ENCODE peak calls at places on chromosomes 6 and 20, in eight cellular contexts. One of them, this sample, is unnamed.

GRCh38 chr6:111658445-111659154 is 52.9 kb upstream of the TRAF3IP2 start:
- DNase-seq in kidney tubule cell: peak; percentile 65
- DNase-seq in endothelial cell: no peak
- DNase-seq in HFFc6: peak; percentile 35
- DNase-seq in NCI-H1092 treated with DMSO at 0.1 percent for 48 hours: no peak
- DNase-seq in glutamatergic neuron: no peak
- DNase-seq in right lobe of liver: no peak
- DNase-seq in Peyer's patch: no peak
- DNase-seq in this sample: no peak

GRCh38 chr6:74568851-74569250 is 637.0 kb downstream of the COL12A1 start:
- DNase-seq in right lobe of liver: no peak
- DNase-seq in glutamatergic neuron: no peak
- DNase-seq in kidney tubule cell: no peak
- DNase-seq in NCI-H1092 treated with DMSO at 0.1 percent for 48 hours: no peak
- DNase-seq in HFFc6: no peak
- DNase-seq in Peyer's patch: no peak
- DNase-seq in endothelial cell: no peak
- DNase-seq in this sample: no peak

GRCh38 chr6:75656479-75656878 is 54.8 kb downstream of the SENP6 start:
- DNase-seq in HFFc6: no peak
- DNase-seq in kidney tubule cell: no peak
- DNase-seq in Peyer's patch: no peak
- DNase-seq in NCI-H1092 treated with DMSO at 0.1 percent for 48 hours: no peak
- DNase-seq in endothelial cell: no peak
- DNase-seq in right lobe of liver: no peak
- DNase-seq in glutamatergic neuron: no peak
- DNase-seq in this sample: no peak

GRCh38 chr6:3733321-3733925 is 18.1 kb downstream of the PXDC1 start:
- DNase-seq in glutamatergic neuron: no peak
- DNase-seq in HFFc6: no peak
- DNase-seq in NCI-H1092 treated with DMSO at 0.1 percent for 48 hours: no peak
- DNase-seq in kidney tubule cell: no peak
- DNase-seq in Peyer's patch: no peak
- DNase-seq in right lobe of liver: peak; percentile 53
- DNase-seq in endothelial cell: no peak
- DNase-seq in this sample: no peak

GRCh38 chr6:20213271-20213798 is 1.1 kb upstream of the MBOAT1 start:
- DNase-seq in kidney tubule cell: peak; percentile 3
- DNase-seq in Peyer's patch: no peak
- DNase-seq in NCI-H1092 treated with DMSO at 0.1 percent for 48 hours: no peak
- DNase-seq in glutamatergic neuron: no peak
- DNase-seq in endothelial cell: no peak
- DNase-seq in HFFc6: no peak
- DNase-seq in right lobe of liver: no peak
- DNase-seq in this sample: no peak

GRCh38 chr6:133741375-133741861 is 147.5 kb upstream of the TCF21 start:
- DNase-seq in endothelial cell: no peak
- DNase-seq in Peyer's patch: no peak
- DNase-seq in HFFc6: no peak
- DNase-seq in right lobe of liver: no peak
- DNase-seq in glutamatergic neuron: peak; percentile 56
- DNase-seq in kidney tubule cell: peak; percentile 35
- DNase-seq in NCI-H1092 treated with DMSO at 0.1 percent for 48 hours: peak; percentile 0
- DNase-seq in this sample: no peak

GRCh38 chr6:117008618-117009017 is 131.6 kb downstream of the RFX6 start:
- DNase-seq in HFFc6: no peak
- DNase-seq in right lobe of liver: no peak
- DNase-seq in Peyer's patch: no peak
- DNase-seq in NCI-H1092 treated with DMSO at 0.1 percent for 48 hours: no peak
- DNase-seq in kidney tubule cell: no peak
- DNase-seq in endothelial cell: no peak
- DNase-seq in glutamatergic neuron: no peak
- DNase-seq in this sample: no peak

GRCh38 chr6:4413073-4413472 is 277.7 kb upstream of the ECI2 start:
- DNase-seq in HFFc6: peak; percentile 75
- DNase-seq in kidney tubule cell: no peak
- DNase-seq in NCI-H1092 treated with DMSO at 0.1 percent for 48 hours: no peak
- DNase-seq in glutamatergic neuron: no peak
- DNase-seq in Peyer's patch: no peak
- DNase-seq in right lobe of liver: no peak
- DNase-seq in endothelial cell: no peak
- DNase-seq in this sample: no peak

GRCh38 chr20:63847374-63848002 is 13.8 kb upstream of the ABHD16B start:
- DNase-seq in right lobe of liver: no peak
- DNase-seq in endothelial cell: peak; percentile 55
- DNase-seq in HFFc6: no peak
- DNase-seq in kidney tubule cell: no peak
- DNase-seq in glutamatergic neuron: peak; percentile 87
- DNase-seq in NCI-H1092 treated with DMSO at 0.1 percent for 48 hours: no peak
- DNase-seq in Peyer's patch: no peak
- DNase-seq in this sample: no peak

GRCh38 chr6:89214197-89214596 is 3.0 kb downstream of the GABRR1 start:
- DNase-seq in glutamatergic neuron: no peak
- DNase-seq in NCI-H1092 treated with DMSO at 0.1 percent for 48 hours: no peak
- DNase-seq in HFFc6: no peak
- DNase-seq in kidney tubule cell: no peak
- DNase-seq in right lobe of liver: no peak
- DNase-seq in endothelial cell: no peak
- DNase-seq in Peyer's patch: no peak
- DNase-seq in this sample: no peak

GRCh38 chr6:24322924-24323323 is 34.9 kb downstream of the DCDC2 start:
- DNase-seq in kidney tubule cell: no peak
- DNase-seq in NCI-H1092 treated with DMSO at 0.1 percent for 48 hours: no peak
- DNase-seq in Peyer's patch: no peak
- DNase-seq in endothelial cell: no peak
- DNase-seq in HFFc6: no peak
- DNase-seq in glutamatergic neuron: no peak
- DNase-seq in right lobe of liver: no peak
- DNase-seq in this sample: no peak

GRCh38 chr6:169642455-169642854 is 59.4 kb downstream of the WDR27 start:
- DNase-seq in kidney tubule cell: no peak
- DNase-seq in NCI-H1092 treated with DMSO at 0.1 percent for 48 hours: no peak
- DNase-seq in Peyer's patch: no peak
- DNase-seq in endothelial cell: no peak
- DNase-seq in glutamatergic neuron: no peak
- DNase-seq in right lobe of liver: no peak
- DNase-seq in HFFc6: no peak
- DNase-seq in this sample: no peak

GRCh38 chr6:132961122-132961521 is 146.8 kb downstream of the RPS12 start:
- DNase-seq in kidney tubule cell: peak; percentile 54
- DNase-seq in Peyer's patch: no peak
- DNase-seq in HFFc6: peak; percentile 30
- DNase-seq in endothelial cell: no peak
- DNase-seq in right lobe of liver: no peak
- DNase-seq in NCI-H1092 treated with DMSO at 0.1 percent for 48 hours: no peak
- DNase-seq in glutamatergic neuron: no peak
- DNase-seq in this sample: peak; percentile 72

GRCh38 chr6:141158740-141159139 is 974.0 kb upstream of the GJE1 start:
- DNase-seq in endothelial cell: no peak
- DNase-seq in right lobe of liver: no peak
- DNase-seq in NCI-H1092 treated with DMSO at 0.1 percent for 48 hours: no peak
- DNase-seq in kidney tubule cell: no peak
- DNase-seq in HFFc6: no peak
- DNase-seq in glutamatergic neuron: no peak
- DNase-seq in Peyer's patch: no peak
- DNase-seq in this sample: no peak

GRCh38 chr6:29552512-29553051 is 7.0 kb downstream of the UBD start:
- DNase-seq in Peyer's patch: no peak
- DNase-seq in kidney tubule cell: peak; percentile 66
- DNase-seq in HFFc6: peak; percentile 69
- DNase-seq in endothelial cell: no peak
- DNase-seq in glutamatergic neuron: no peak
- DNase-seq in NCI-H1092 treated with DMSO at 0.1 percent for 48 hours: no peak
- DNase-seq in right lobe of liver: no peak
- DNase-seq in this sample: peak; percentile 21

GRCh38 chr20:62287759-62288534 is 14.8 kb upstream of the ADRM1 start:
- DNase-seq in glutamatergic neuron: no peak
- DNase-seq in HFFc6: no peak
- DNase-seq in endothelial cell: no peak
- DNase-seq in right lobe of liver: no peak
- DNase-seq in kidney tubule cell: no peak
- DNase-seq in NCI-H1092 treated with DMSO at 0.1 percent for 48 hours: no peak
- DNase-seq in Peyer's patch: no peak
- DNase-seq in this sample: no peak

GRCh38 chr6:85642774-85643529 is at the start of gene SYNCRIP:
- DNase-seq in kidney tubule cell: peak; percentile 99
- DNase-seq in Peyer's patch: peak; percentile 99
- DNase-seq in NCI-H1092 treated with DMSO at 0.1 percent for 48 hours: peak; percentile 94
- DNase-seq in endothelial cell: peak; percentile 99
- DNase-seq in HFFc6: peak; percentile 96
- DNase-seq in glutamatergic neuron: peak; percentile 99
- DNase-seq in right lobe of liver: peak; percentile 100
- DNase-seq in this sample: peak; percentile 90

GRCh38 chr6:136066005-136066404 is 184.1 kb downstream of the MTFR2 start:
- DNase-seq in glutamatergic neuron: no peak
- DNase-seq in endothelial cell: no peak
- DNase-seq in right lobe of liver: no peak
- DNase-seq in Peyer's patch: no peak
- DNase-seq in kidney tubule cell: peak; percentile 68
- DNase-seq in NCI-H1092 treated with DMSO at 0.1 percent for 48 hours: no peak
- DNase-seq in HFFc6: no peak
- DNase-seq in this sample: peak; percentile 32

GRCh38 chr6:125749864-125750691 is 646 bp downstream of the HEY2 start:
- DNase-seq in endothelial cell: peak; percentile 35
- DNase-seq in right lobe of liver: peak; percentile 62
- DNase-seq in HFFc6: no peak
- DNase-seq in Peyer's patch: no peak
- DNase-seq in NCI-H1092 treated with DMSO at 0.1 percent for 48 hours: no peak
- DNase-seq in kidney tubule cell: no peak
- DNase-seq in glutamatergic neuron: peak; percentile 45
- DNase-seq in this sample: no peak

GRCh38 chr6:144758602-144759001 is 473.5 kb downstream of the UTRN start:
- DNase-seq in right lobe of liver: no peak
- DNase-seq in endothelial cell: no peak
- DNase-seq in glutamatergic neuron: no peak
- DNase-seq in Peyer's patch: no peak
- DNase-seq in NCI-H1092 treated with DMSO at 0.1 percent for 48 hours: no peak
- DNase-seq in kidney tubule cell: peak; percentile 60
- DNase-seq in HFFc6: peak; percentile 28
- DNase-seq in this sample: peak; percentile 31

GRCh38 chr6:62904687-62905086 is 306.6 kb upstream of the FKBP1C start:
- DNase-seq in NCI-H1092 treated with DMSO at 0.1 percent for 48 hours: no peak
- DNase-seq in kidney tubule cell: no peak
- DNase-seq in HFFc6: no peak
- DNase-seq in Peyer's patch: no peak
- DNase-seq in right lobe of liver: no peak
- DNase-seq in endothelial cell: no peak
- DNase-seq in glutamatergic neuron: no peak
- DNase-seq in this sample: no peak

GRCh38 chr6:55636406-55637102 is 57.6 kb upstream of the HMGCLL1 start:
- DNase-seq in Peyer's patch: no peak
- DNase-seq in right lobe of liver: no peak
- DNase-seq in endothelial cell: no peak
- DNase-seq in HFFc6: peak; percentile 11
- DNase-seq in glutamatergic neuron: no peak
- DNase-seq in kidney tubule cell: peak; percentile 23
- DNase-seq in NCI-H1092 treated with DMSO at 0.1 percent for 48 hours: no peak
- DNase-seq in this sample: no peak

GRCh38 chr6:53032853-53033252 is 32.4 kb upstream of the FBXO9 start:
- DNase-seq in HFFc6: no peak
- DNase-seq in endothelial cell: no peak
- DNase-seq in NCI-H1092 treated with DMSO at 0.1 percent for 48 hours: no peak
- DNase-seq in Peyer's patch: no peak
- DNase-seq in kidney tubule cell: no peak
- DNase-seq in glutamatergic neuron: no peak
- DNase-seq in right lobe of liver: no peak
- DNase-seq in this sample: no peak

GRCh38 chr6:126180585-126180984 is 159.3 kb upstream of the CENPW start:
- DNase-seq in Peyer's patch: no peak
- DNase-seq in NCI-H1092 treated with DMSO at 0.1 percent for 48 hours: no peak
- DNase-seq in HFFc6: peak; percentile 70
- DNase-seq in endothelial cell: no peak
- DNase-seq in kidney tubule cell: peak; percentile 96
- DNase-seq in right lobe of liver: no peak
- DNase-seq in glutamatergic neuron: no peak
- DNase-seq in this sample: peak; percentile 74

GRCh38 chr6:22363966-22364296 is 67.1 kb upstream of the PRL start:
- DNase-seq in endothelial cell: no peak
- DNase-seq in NCI-H1092 treated with DMSO at 0.1 percent for 48 hours: peak; percentile 31
- DNase-seq in glutamatergic neuron: no peak
- DNase-seq in HFFc6: no peak
- DNase-seq in right lobe of liver: no peak
- DNase-seq in Peyer's patch: no peak
- DNase-seq in kidney tubule cell: no peak
- DNase-seq in this sample: no peak

GRCh38 chr6:106025655-106026054 is 60.5 kb upstream of the PRDM1 start:
- DNase-seq in right lobe of liver: no peak
- DNase-seq in Peyer's patch: no peak
- DNase-seq in kidney tubule cell: no peak
- DNase-seq in glutamatergic neuron: no peak
- DNase-seq in endothelial cell: no peak
- DNase-seq in HFFc6: no peak
- DNase-seq in NCI-H1092 treated with DMSO at 0.1 percent for 48 hours: no peak
- DNase-seq in this sample: no peak

GRCh38 chr6:98835149-98836024 is 1.0 kb downstream of the POU3F2 start:
- DNase-seq in endothelial cell: peak; percentile 35
- DNase-seq in Peyer's patch: no peak
- DNase-seq in NCI-H1092 treated with DMSO at 0.1 percent for 48 hours: peak; percentile 64
- DNase-seq in right lobe of liver: peak; percentile 56
- DNase-seq in kidney tubule cell: no peak
- DNase-seq in glutamatergic neuron: peak; percentile 60
- DNase-seq in HFFc6: no peak
- DNase-seq in this sample: no peak

GRCh38 chr20:56621730-56622129 is 7.4 kb upstream of the TFAP2C start:
- DNase-seq in glutamatergic neuron: no peak
- DNase-seq in Peyer's patch: no peak
- DNase-seq in NCI-H1092 treated with DMSO at 0.1 percent for 48 hours: no peak
- DNase-seq in kidney tubule cell: no peak
- DNase-seq in right lobe of liver: no peak
- DNase-seq in HFFc6: no peak
- DNase-seq in endothelial cell: no peak
- DNase-seq in this sample: no peak

GRCh38 chr6:168908166-168908565 is 345.5 kb downstream of the THBS2 start:
- DNase-seq in Peyer's patch: no peak
- DNase-seq in right lobe of liver: no peak
- DNase-seq in kidney tubule cell: peak; percentile 18
- DNase-seq in glutamatergic neuron: no peak
- DNase-seq in HFFc6: peak; percentile 58
- DNase-seq in endothelial cell: no peak
- DNase-seq in NCI-H1092 treated with DMSO at 0.1 percent for 48 hours: no peak
- DNase-seq in this sample: no peak

GRCh38 chr6:140355476-140355875 is 981.0 kb upstream of the CITED2 start:
- DNase-seq in HFFc6: no peak
- DNase-seq in endothelial cell: no peak
- DNase-seq in Peyer's patch: no peak
- DNase-seq in right lobe of liver: no peak
- DNase-seq in kidney tubule cell: no peak
- DNase-seq in NCI-H1092 treated with DMSO at 0.1 percent for 48 hours: no peak
- DNase-seq in glutamatergic neuron: no peak
- DNase-seq in this sample: no peak

GRCh38 chr20:35702051-35702823 is 3.0 kb downstream of the ROMO1 start:
- DNase-seq in kidney tubule cell: peak; percentile 9
- DNase-seq in HFFc6: peak; percentile 63
- DNase-seq in right lobe of liver: no peak
- DNase-seq in endothelial cell: no peak
- DNase-seq in glutamatergic neuron: no peak
- DNase-seq in NCI-H1092 treated with DMSO at 0.1 percent for 48 hours: no peak
- DNase-seq in Peyer's patch: no peak
- DNase-seq in this sample: no peak

GRCh38 chr6:75633045-75633444 is 31.4 kb downstream of the SENP6 start:
- DNase-seq in Peyer's patch: no peak
- DNase-seq in endothelial cell: no peak
- DNase-seq in HFFc6: no peak
- DNase-seq in glutamatergic neuron: no peak
- DNase-seq in right lobe of liver: no peak
- DNase-seq in NCI-H1092 treated with DMSO at 0.1 percent for 48 hours: no peak
- DNase-seq in kidney tubule cell: no peak
- DNase-seq in this sample: no peak

GRCh38 chr20:63082308-63082938 is 75.7 kb upstream of the BHLHE23 start:
- DNase-seq in kidney tubule cell: peak; percentile 33
- DNase-seq in endothelial cell: peak; percentile 79
- DNase-seq in HFFc6: no peak
- DNase-seq in Peyer's patch: no peak
- DNase-seq in right lobe of liver: peak; percentile 49
- DNase-seq in NCI-H1092 treated with DMSO at 0.1 percent for 48 hours: no peak
- DNase-seq in glutamatergic neuron: peak; percentile 15
- DNase-seq in this sample: no peak